ENCODE peak calls at places on chromosomes 12 and 14, in eight cellular contexts. G is naive thymus-derived CD4-positive, alpha-beta T cell; K is CD8-positive, alpha-beta memory T cell; O is small intestine; B is GM12878; W is transverse colon; L is ovary; R is cardiac muscle cell. N is an unnamed sample.

GRCh38 chr12:116955382-116956021 is 44.8 kb downstream of the FBXW8 start:
- DNase-seq in G (peak; percentile 33), K (peak; percentile 15), O (peak; percentile 87), B (no peak), W (peak; percentile 34), L (no peak), R (peak; percentile 42), N (no peak)

GRCh38 chr14:81268016-81268416 is 47.3 kb upstream of the GTF2A1 start:
- DNase-seq in G (no peak), K (no peak), O (no peak), B (no peak), W (no peak), L (no peak), R (no peak), N (no peak)

GRCh38 chr14:22898302-22898894 is 15.4 kb downstream of the REM2 start:
- DNase-seq in G (no peak), K (no peak), O (no peak), B (no peak), W (no peak), L (no peak), R (peak; percentile 41), N (no peak)

GRCh38 chr14:65238456-65238855 is 136.1 kb upstream of the MAX start:
- DNase-seq in G (no peak), K (no peak), O (no peak), B (no peak), W (no peak), L (peak; percentile 26), R (peak; percentile 95), N (no peak)

GRCh38 chr14:101464310-101464983 is 96.8 kb upstream of the DIO3 start:
- DNase-seq in G (no peak), K (no peak), O (no peak), B (no peak), W (no peak), L (no peak), R (no peak), N (no peak)

GRCh38 chr14:24274101-24274543 is 2.7 kb upstream of the RABGGTA start:
- DNase-seq in G (peak; percentile 70), K (peak; percentile 19), O (peak; percentile 29), B (peak; percentile 93), W (no peak), L (no peak), R (no peak), N (no peak)

GRCh38 chr14:61489002-61489401 is 167.6 kb downstream of the PRKCH start:
- DNase-seq in G (no peak), K (no peak), O (no peak), B (no peak), W (no peak), L (no peak), R (no peak), N (no peak)

GRCh38 chr12:66025477-66025876 is 105.1 kb downstream of the LLPH start:
- DNase-seq in G (no peak), K (no peak), O (no peak), B (no peak), W (no peak), L (no peak), R (no peak), N (no peak)

GRCh38 chr12:33588082-33588712 is 148.6 kb upstream of the SYT10 start:
- DNase-seq in G (no peak), K (no peak), O (peak; percentile 58), B (no peak), W (no peak), L (no peak), R (peak; percentile 87), N (no peak)

GRCh38 chr14:80607430-80608200 is 333.9 kb downstream of the CEP128 start:
- DNase-seq in G (no peak), K (no peak), O (no peak), B (no peak), W (no peak), L (no peak), R (peak; percentile 78), N (no peak)

GRCh38 chr12:68910128-68910527 is 22.8 kb downstream of the CPM start:
- DNase-seq in G (no peak), K (no peak), O (no peak), B (no peak), W (no peak), L (no peak), R (peak; percentile 47), N (no peak)

GRCh38 chr14:99035712-99036593 is 236.0 kb downstream of the BCL11B start:
- DNase-seq in G (no peak), K (no peak), O (no peak), B (no peak), W (peak; percentile 57), L (peak; percentile 67), R (peak; percentile 95), N (peak; percentile 80)

GRCh38 chr14:103576371-103577024 is 13.7 kb downstream of the COA8 start:
- DNase-seq in G (no peak), K (no peak), O (peak; percentile 96), B (no peak), W (peak; percentile 95), L (peak; percentile 85), R (peak; percentile 94), N (peak; percentile 86)

GRCh38 chr12:50248406-50248805 is 34.9 kb downstream of the LIMA1 start:
- DNase-seq in G (no peak), K (no peak), O (no peak), B (no peak), W (no peak), L (no peak), R (no peak), N (no peak)

GRCh38 chr12:50248883-50249282 is 34.4 kb downstream of the LIMA1 start:
- DNase-seq in G (no peak), K (no peak), O (peak; percentile 56), B (no peak), W (no peak), L (no peak), R (no peak), N (no peak)

GRCh38 chr12:50251619-50252300 is 31.6 kb downstream of the LIMA1 start:
- DNase-seq in G (no peak), K (no peak), O (no peak), B (no peak), W (no peak), L (no peak), R (no peak), N (no peak)

GRCh38 chr12:50246873-50247612 is 36.3 kb downstream of the LIMA1 start:
- DNase-seq in G (no peak), K (no peak), O (peak; percentile 98), B (peak; percentile 62), W (peak; percentile 88), L (no peak), R (peak; percentile 93), N (peak; percentile 86)

GRCh38 chr12:50249464-50250229 is 33.7 kb downstream of the LIMA1 start:
- DNase-seq in G (no peak), K (no peak), O (peak; percentile 88), B (no peak), W (no peak), L (no peak), R (peak; percentile 36), N (no peak)
- H3K4me1 ChIP-seq in G (no peaks in the 10 kb centered on the region), K (no peaks in the 10 kb centered on the region), O (peaks cover 8% of the 10 kb centered on the region), B (peaks cover 57% of the 10 kb centered on the region), W (peaks cover 68% of the 10 kb centered on the region), L (peaks cover 2% of the 10 kb centered on the region), R (peaks cover 5% of the 10 kb centered on the region), N (peaks cover 53% of the 10 kb centered on the region)

GRCh38 chr14:105890474-105891220 is 364.3 kb downstream of the TMEM121 start:
- DNase-seq in G (no peak), K (no peak), O (no peak), B (no peak), W (peak; percentile 5), L (peak; percentile 3), R (no peak), N (peak; percentile 6)

GRCh38 chr14:105891631-105892452 is 365.5 kb downstream of the TMEM121 start:
- DNase-seq in G (no peak), K (no peak), O (no peak), B (no peak), W (peak; percentile 5), L (peak; percentile 5), R (no peak), N (peak; percentile 2)

GRCh38 chr14:105888784-105889665 is 362.6 kb downstream of the TMEM121 start:
- DNase-seq in G (no peak), K (no peak), O (no peak), B (no peak), W (peak; percentile 3), L (peak; percentile 1), R (no peak), N (no peak)

GRCh38 chr14:105889666-105890473 is 363.5 kb downstream of the TMEM121 start:
- DNase-seq in G (no peak), K (no peak), O (no peak), B (no peak), W (peak; percentile 4), L (peak; percentile 2), R (no peak), N (peak; percentile 3)

GRCh38 chr14:105891221-105891602 is 364.8 kb downstream of the TMEM121 start:
- DNase-seq in G (no peak), K (no peak), O (no peak), B (no peak), W (no peak), L (peak; percentile 2), R (no peak), N (peak; percentile 7)
- H3K9me3 ChIP-seq in G (no peaks in the 10 kb centered on the region), K (no peaks in the 10 kb centered on the region), O (no peaks in the 10 kb centered on the region), B (no peaks in the 10 kb centered on the region), W (no peaks in the 10 kb centered on the region), L (no peaks in the 10 kb centered on the region), R (no peaks in the 10 kb centered on the region), N (no peaks in the 10 kb centered on the region)

GRCh38 chr12:106110626-106111300 is 28.0 kb downstream of the NUAK1 start:
- DNase-seq in G (no peak), K (no peak), O (no peak), B (no peak), W (peak; percentile 33), L (no peak), R (no peak), N (no peak)

GRCh38 chr12:106113042-106113441 is 25.7 kb downstream of the NUAK1 start:
- DNase-seq in G (no peak), K (no peak), O (no peak), B (peak; percentile 7), W (no peak), L (no peak), R (peak; percentile 49), N (no peak)

GRCh38 chr12:106113446-106114083 is 25.2 kb downstream of the NUAK1 start:
- DNase-seq in G (no peak), K (no peak), O (no peak), B (no peak), W (no peak), L (no peak), R (no peak), N (no peak)

GRCh38 chr12:106114084-106115068 is 24.4 kb downstream of the NUAK1 start:
- DNase-seq in G (no peak), K (no peak), O (no peak), B (no peak), W (no peak), L (no peak), R (no peak), N (no peak)

GRCh38 chr12:106112094-106112822 is 26.5 kb downstream of the NUAK1 start:
- DNase-seq in G (no peak), K (no peak), O (no peak), B (no peak), W (no peak), L (no peak), R (peak; percentile 52), N (no peak)
- H3K27ac ChIP-seq in G (no peak overlapping the region), K (no peak overlapping the region), O (no peak overlapping the region), B (no peak overlapping the region), W (peak overlapping the region; percentile 62), L (peak overlapping the region; percentile 55), R (no peak overlapping the region), N (no peak overlapping the region)

DNA sequence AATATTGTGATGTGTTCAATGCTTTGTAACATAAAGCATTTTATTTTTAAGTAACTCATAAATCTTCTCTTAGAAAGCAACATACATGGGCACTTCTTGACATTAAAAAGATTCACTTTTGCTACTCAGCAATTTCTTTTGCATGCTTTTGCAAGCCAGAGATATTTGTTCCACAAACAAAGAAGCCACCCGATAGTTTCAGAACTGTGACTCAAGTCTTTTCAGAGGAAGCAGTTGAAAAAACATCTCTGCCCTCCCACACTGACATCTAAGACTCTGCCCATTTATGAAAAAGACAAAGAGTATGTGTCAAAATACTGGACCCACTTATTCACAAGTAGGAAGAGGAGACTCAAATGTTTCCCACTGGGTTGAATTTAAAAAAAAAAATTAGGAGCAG is 7.5 kb downstream of the APPL2 start:
- DNase-seq in G (no peak), K (no peak), O (no peak), B (no peak), W (no peak), L (no peak), R (peak; percentile 58), N (no peak)
- H3K4me1 ChIP-seq in G (peaks cover 3% of the 10 kb centered on the region), K (peaks cover 25% of the 10 kb centered on the region), O (peaks cover 8% of the 10 kb centered on the region), B (peaks cover 5% of the 10 kb centered on the region), W (peaks cover 62% of the 10 kb centered on the region), L (peaks cover 6% of the 10 kb centered on the region), R (peaks cover 13% of the 10 kb centered on the region), N (peaks cover 32% of the 10 kb centered on the region)